ENCODE peak calls at places on chromosomes 11 and 22, in five cellular contexts. One of them, this sample, is unnamed.

GRCh38 chr11:14065153-14065552 is 102.6 kb downstream of the SPON1 start:
- DNase-seq in heart left ventricle: no peak
- DNase-seq in adrenal gland: no peak
- DNase-seq in Peyer's patch: peak; percentile 70
- DNase-seq in stomach: no peak
- DNase-seq in this sample: no peak

GRCh38 chr22:37501610-37502341 is 15.6 kb upstream of the MFNG start:
- DNase-seq in Peyer's patch: peak; percentile 91
- DNase-seq in stomach: peak; percentile 91
- DNase-seq in heart left ventricle: peak; percentile 85
- DNase-seq in adrenal gland: peak; percentile 95
- DNase-seq in this sample: no peak

GRCh38 chr22:46861968-46862367 is 99.5 kb downstream of the TBC1D22A start:
- DNase-seq in heart left ventricle: no peak
- DNase-seq in Peyer's patch: peak; percentile 29
- DNase-seq in stomach: no peak
- DNase-seq in adrenal gland: no peak
- DNase-seq in this sample: no peak

GRCh38 chr11:130166457-130166784 is 6.8 kb downstream of the ST14 start:
- DNase-seq in stomach: peak; percentile 49
- DNase-seq in adrenal gland: peak; percentile 91
- DNase-seq in heart left ventricle: no peak
- DNase-seq in Peyer's patch: peak; percentile 91
- DNase-seq in this sample: no peak

GRCh38 chr11:9020881-9021280 is 17.1 kb upstream of the NRIP3 start:
- DNase-seq in stomach: no peak
- DNase-seq in adrenal gland: peak; percentile 64
- DNase-seq in Peyer's patch: no peak
- DNase-seq in heart left ventricle: no peak
- DNase-seq in this sample: no peak

GRCh38 chr22:37623075-37624016 is 14.7 kb downstream of the GGA1 start:
- DNase-seq in stomach: peak; percentile 73
- DNase-seq in adrenal gland: peak; percentile 68
- DNase-seq in Peyer's patch: peak; percentile 86
- DNase-seq in heart left ventricle: peak; percentile 61
- DNase-seq in this sample: peak; percentile 93

GRCh38 chr11:3139481-3140290 is 25.4 kb downstream of the OSBPL5 start:
- DNase-seq in stomach: no peak
- DNase-seq in Peyer's patch: no peak
- DNase-seq in adrenal gland: no peak
- DNase-seq in heart left ventricle: no peak
- DNase-seq in this sample: peak; percentile 72

GRCh38 chr11:28581286-28582242 is 473.4 kb downstream of the METTL15 start:
- DNase-seq in heart left ventricle: no peak
- DNase-seq in Peyer's patch: no peak
- DNase-seq in adrenal gland: no peak
- DNase-seq in stomach: no peak
- DNase-seq in this sample: no peak

GRCh38 chr22:48464246-48464645 is 1363.4 kb downstream of the BRD1 start:
- DNase-seq in Peyer's patch: no peak
- DNase-seq in heart left ventricle: no peak
- DNase-seq in stomach: no peak
- DNase-seq in adrenal gland: no peak
- DNase-seq in this sample: peak; percentile 28

GRCh38 chr22:46001046-46001425 is 24.1 kb upstream of the WNT7B start:
- DNase-seq in adrenal gland: no peak
- DNase-seq in Peyer's patch: no peak
- DNase-seq in stomach: no peak
- DNase-seq in heart left ventricle: no peak
- DNase-seq in this sample: peak; percentile 72

GRCh38 chr11:19633276-19633675 is 79.4 kb upstream of the NAV2 start:
- DNase-seq in adrenal gland: peak; percentile 10
- DNase-seq in stomach: peak; percentile 28
- DNase-seq in Peyer's patch: no peak
- DNase-seq in heart left ventricle: no peak
- DNase-seq in this sample: no peak

GRCh38 chr22:39155421-39155820 is 2.9 kb upstream of the CBX7 start:
- DNase-seq in stomach: no peak
- DNase-seq in heart left ventricle: no peak
- DNase-seq in Peyer's patch: peak; percentile 28
- DNase-seq in adrenal gland: no peak
- DNase-seq in this sample: peak; percentile 66

GRCh38 chr22:26642465-26643367 is 14.7 kb upstream of the MIAT start:
- DNase-seq in heart left ventricle: peak; percentile 33
- DNase-seq in adrenal gland: peak; percentile 8
- DNase-seq in Peyer's patch: peak; percentile 83
- DNase-seq in stomach: peak; percentile 39
- DNase-seq in this sample: peak; percentile 89

GRCh38 chr11:7303146-7303545 is 51.4 kb downstream of the SYT9 start:
- DNase-seq in adrenal gland: no peak
- DNase-seq in heart left ventricle: no peak
- DNase-seq in stomach: no peak
- DNase-seq in Peyer's patch: no peak
- DNase-seq in this sample: no peak

GRCh38 chr22:50247748-50248147 is 2.9 kb upstream of the TUBGCP6 start:
- DNase-seq in heart left ventricle: no peak
- DNase-seq in stomach: peak; percentile 78
- DNase-seq in adrenal gland: peak; percentile 35
- DNase-seq in Peyer's patch: peak; percentile 83
- DNase-seq in this sample: no peak

GRCh38 chr11:705646-706438 is at the start of gene EPS8L2:
- DNase-seq in heart left ventricle: no peak
- DNase-seq in stomach: peak; percentile 80
- DNase-seq in adrenal gland: peak; percentile 30
- DNase-seq in Peyer's patch: peak; percentile 89
- DNase-seq in this sample: peak; percentile 81

GRCh38 chr11:70509476-70509875 is 111.1 kb downstream of the CTTN start:
- DNase-seq in stomach: no peak
- DNase-seq in heart left ventricle: no peak
- DNase-seq in adrenal gland: no peak
- DNase-seq in Peyer's patch: no peak
- DNase-seq in this sample: peak; percentile 56

GRCh38 chr11:111976614-111977140 is 39.5 kb downstream of the DIXDC1 start:
- DNase-seq in Peyer's patch: no peak
- DNase-seq in adrenal gland: peak; percentile 46
- DNase-seq in heart left ventricle: peak; percentile 23
- DNase-seq in stomach: no peak
- DNase-seq in this sample: no peak

GRCh38 chr22:40238425-40239344 is 61.0 kb downstream of the TNRC6B start:
- DNase-seq in Peyer's patch: no peak
- DNase-seq in adrenal gland: peak; percentile 50
- DNase-seq in stomach: peak; percentile 33
- DNase-seq in heart left ventricle: no peak
- DNase-seq in this sample: no peak

GRCh38 chr22:35551549-35552177 is 11.0 kb downstream of the RASD2 start:
- DNase-seq in adrenal gland: no peak
- DNase-seq in stomach: no peak
- DNase-seq in Peyer's patch: no peak
- DNase-seq in heart left ventricle: no peak
- DNase-seq in this sample: no peak

GRCh38 chr22:32413715-32414114 is 1.7 kb upstream of the RTCB start:
- DNase-seq in stomach: no peak
- DNase-seq in heart left ventricle: no peak
- DNase-seq in Peyer's patch: no peak
- DNase-seq in adrenal gland: no peak
- DNase-seq in this sample: no peak

GRCh38 chr11:109859325-109859724 is 233.9 kb upstream of the ZC3H12C start:
- DNase-seq in adrenal gland: peak; percentile 79
- DNase-seq in Peyer's patch: no peak
- DNase-seq in heart left ventricle: no peak
- DNase-seq in stomach: no peak
- DNase-seq in this sample: no peak

GRCh38 chr11:65854161-65854592 is 3.8 kb downstream of the CFL1 start:
- DNase-seq in stomach: peak; percentile 68
- DNase-seq in adrenal gland: no peak
- DNase-seq in Peyer's patch: peak; percentile 92
- DNase-seq in heart left ventricle: no peak
- DNase-seq in this sample: no peak

GRCh38 chr22:20420157-20420842 is 17.3 kb downstream of the SCARF2 start:
- DNase-seq in Peyer's patch: peak; percentile 36
- DNase-seq in adrenal gland: no peak
- DNase-seq in stomach: no peak
- DNase-seq in heart left ventricle: no peak
- DNase-seq in this sample: peak; percentile 41

GRCh38 chr11:61919841-61920631 is 2.7 kb upstream of the RAB3IL1 start:
- DNase-seq in adrenal gland: no peak
- DNase-seq in heart left ventricle: no peak
- DNase-seq in Peyer's patch: no peak
- DNase-seq in stomach: no peak
- DNase-seq in this sample: peak; percentile 69

GRCh38 chr11:61917043-61917356 is 366 bp downstream of the RAB3IL1 start:
- DNase-seq in adrenal gland: no peak
- DNase-seq in Peyer's patch: no peak
- DNase-seq in stomach: no peak
- DNase-seq in heart left ventricle: no peak
- DNase-seq in this sample: no peak

GRCh38 chr11:61918251-61919112 is 1.1 kb upstream of the RAB3IL1 start:
- DNase-seq in Peyer's patch: no peak
- DNase-seq in heart left ventricle: no peak
- DNase-seq in stomach: no peak
- DNase-seq in adrenal gland: no peak
- DNase-seq in this sample: no peak

GRCh38 chr11:61919113-61919840 is 1.9 kb upstream of the RAB3IL1 start:
- DNase-seq in stomach: no peak
- DNase-seq in adrenal gland: no peak
- DNase-seq in heart left ventricle: no peak
- DNase-seq in Peyer's patch: no peak
- DNase-seq in this sample: peak; percentile 68

GRCh38 chr11:61917357-61918109 is at the start of gene RAB3IL1:
- DNase-seq in heart left ventricle: peak; percentile 78
- DNase-seq in adrenal gland: peak; percentile 63
- DNase-seq in stomach: peak; percentile 56
- DNase-seq in Peyer's patch: peak; percentile 67
- DNase-seq in this sample: peak; percentile 84
- TF ChIP-seq POLR2A in heart left ventricle: peak; percentile 48
- TF ChIP-seq POLR2A in adrenal gland: peak; percentile 20
- TF ChIP-seq POLR2A in stomach: no peak
- TF ChIP-seq POLR2A in Peyer's patch: no peak
- TF ChIP-seq POLR2A in this sample: no peak

GRCh38 chr11:114150671-114151070 is 91.2 kb downstream of the ZBTB16 start:
- DNase-seq in Peyer's patch: no peak
- DNase-seq in stomach: peak; percentile 77
- DNase-seq in adrenal gland: no peak
- DNase-seq in heart left ventricle: no peak
- DNase-seq in this sample: no peak

GRCh38 chr11:114151631-114152030 is 92.1 kb downstream of the ZBTB16 start:
- DNase-seq in heart left ventricle: no peak
- DNase-seq in Peyer's patch: no peak
- DNase-seq in adrenal gland: no peak
- DNase-seq in stomach: no peak
- DNase-seq in this sample: no peak

GRCh38 chr11:114149689-114150407 is 90.3 kb downstream of the ZBTB16 start:
- DNase-seq in stomach: no peak
- DNase-seq in adrenal gland: no peak
- DNase-seq in Peyer's patch: no peak
- DNase-seq in heart left ventricle: no peak
- DNase-seq in this sample: no peak

GRCh38 chr11:114145166-114145695 is 85.7 kb downstream of the ZBTB16 start:
- DNase-seq in stomach: no peak
- DNase-seq in heart left ventricle: no peak
- DNase-seq in adrenal gland: no peak
- DNase-seq in Peyer's patch: no peak
- DNase-seq in this sample: no peak

DNA sequence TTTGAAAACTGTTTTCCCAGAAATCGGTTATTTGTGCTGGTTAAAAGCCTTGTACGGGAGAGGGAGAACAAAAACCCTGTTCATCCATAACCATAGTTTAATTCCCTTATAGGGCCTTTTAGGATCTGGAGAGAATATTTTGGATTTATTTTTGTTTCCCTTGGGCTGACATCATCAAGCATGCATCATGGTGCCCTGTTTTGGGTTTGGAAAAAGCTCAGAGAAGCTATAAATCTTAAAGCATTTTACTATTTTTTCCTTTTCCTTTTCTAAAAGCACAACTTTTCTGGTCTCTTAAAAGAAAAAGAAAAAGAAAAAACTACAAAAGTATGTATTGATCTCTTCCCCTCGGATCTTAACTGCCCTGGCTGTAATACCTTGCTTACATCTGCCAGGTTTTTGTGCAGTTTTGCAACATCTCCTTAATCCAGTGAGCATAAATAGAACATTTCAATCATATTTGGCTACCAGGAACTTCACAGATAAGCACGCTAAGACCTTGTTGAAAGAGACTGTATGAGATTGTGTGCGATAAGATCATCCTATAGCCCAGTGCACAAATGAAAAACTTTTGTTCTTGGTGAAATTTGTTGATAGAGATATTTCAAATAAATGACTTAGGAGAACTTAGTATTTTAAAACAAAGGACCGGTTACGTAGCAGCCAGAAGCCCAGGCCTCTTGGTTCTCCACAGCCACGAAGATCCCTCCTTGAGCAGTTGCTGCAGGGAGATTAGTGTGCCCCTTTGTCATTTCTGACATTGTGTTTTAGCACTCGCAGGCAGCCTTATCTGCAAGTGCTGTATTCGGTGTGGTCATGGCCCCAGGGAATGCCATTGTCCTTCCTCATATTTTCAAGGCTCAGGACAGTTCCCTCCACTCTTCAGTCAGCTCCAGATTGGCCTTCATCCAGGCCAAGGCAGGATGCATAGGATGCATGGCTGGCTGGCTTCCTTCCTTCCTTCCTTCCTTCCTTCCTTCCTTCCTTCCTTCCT is 88.2 kb downstream of the ZBTB16 start:
- DNase-seq in heart left ventricle: no peak
- DNase-seq in adrenal gland: peak; percentile 70
- DNase-seq in Peyer's patch: peak; percentile 60
- DNase-seq in stomach: peak; percentile 57
- DNase-seq in this sample: no peak
- H3K27ac ChIP-seq in heart left ventricle: peak overlapping the region; percentile 43
- H3K27ac ChIP-seq in adrenal gland: peak overlapping the region; percentile 80
- H3K27ac ChIP-seq in Peyer's patch: peak overlapping the region; percentile 65
- H3K27ac ChIP-seq in stomach: peak overlapping the region; percentile 95
- H3K27ac ChIP-seq in this sample: no peak overlapping the region

GRCh38 chr22:30294830-30295229 is 5.5 kb upstream of the CASTOR1 start:
- DNase-seq in heart left ventricle: no peak
- DNase-seq in Peyer's patch: no peak
- DNase-seq in adrenal gland: no peak
- DNase-seq in stomach: no peak
- DNase-seq in this sample: no peak
- TF ChIP-seq POLR2A in heart left ventricle: no peak
- TF ChIP-seq POLR2A in Peyer's patch: no peak
- TF ChIP-seq POLR2A in adrenal gland: no peak
- TF ChIP-seq POLR2A in stomach: no peak
- TF ChIP-seq POLR2A in this sample: no peak

GRCh38 chr11:123170929-123171328 is 24.1 kb downstream of the CLMP start:
- DNase-seq in stomach: no peak
- DNase-seq in heart left ventricle: no peak
- DNase-seq in adrenal gland: no peak
- DNase-seq in Peyer's patch: no peak
- DNase-seq in this sample: no peak

GRCh38 chr11:123176785-123177184 is 18.3 kb downstream of the CLMP start:
- DNase-seq in stomach: no peak
- DNase-seq in adrenal gland: no peak
- DNase-seq in heart left ventricle: no peak
- DNase-seq in Peyer's patch: no peak
- DNase-seq in this sample: no peak

GRCh38 chr11:123173040-123173855 is 21.8 kb downstream of the CLMP start:
- DNase-seq in Peyer's patch: no peak
- DNase-seq in heart left ventricle: no peak
- DNase-seq in stomach: no peak
- DNase-seq in adrenal gland: no peak
- DNase-seq in this sample: no peak

GRCh38 chr11:123173856-123174186 is 21.2 kb downstream of the CLMP start:
- DNase-seq in heart left ventricle: no peak
- DNase-seq in stomach: no peak
- DNase-seq in Peyer's patch: no peak
- DNase-seq in adrenal gland: no peak
- DNase-seq in this sample: no peak

GRCh38 chr11:123174196-123175183 is 20.6 kb downstream of the CLMP start:
- DNase-seq in Peyer's patch: peak; percentile 75
- DNase-seq in heart left ventricle: no peak
- DNase-seq in stomach: peak; percentile 39
- DNase-seq in adrenal gland: peak; percentile 67
- DNase-seq in this sample: no peak
- H3K27ac ChIP-seq in Peyer's patch: peak overlapping the region; percentile 75
- H3K27ac ChIP-seq in heart left ventricle: peak overlapping the region; percentile 15
- H3K27ac ChIP-seq in stomach: peak overlapping the region; percentile 74
- H3K27ac ChIP-seq in adrenal gland: no peak overlapping the region
- H3K27ac ChIP-seq in this sample: no peak overlapping the region

This sample was measured in spleen.